ENCODE peak calls at places on chromosomes 12 and 14, in ten cellular contexts. One of them, this sample, is unnamed.

GRCh38 chr12:68210875-68211274 is 14.7 kb downstream of the IL26 start:
- DNase-seq in ovary: no peak
- DNase-seq in fibroblast of mammary gland: no peak
- DNase-seq in cardiac muscle cell: no peak
- DNase-seq in effector memory CD4-positive, alpha-beta T cell: no peak
- DNase-seq in AG10803: no peak
- DNase-seq in stomach: no peak
- DNase-seq in retinal pigment epithelial cell: no peak
- DNase-seq in A549: no peak
- DNase-seq in lower lobe of right lung: no peak
- DNase-seq in this sample: no peak

GRCh38 chr12:116319851-116320621 is 42.5 kb upstream of the MED13L start:
- DNase-seq in ovary: peak; percentile 81
- DNase-seq in fibroblast of mammary gland: peak; percentile 99
- DNase-seq in cardiac muscle cell: peak; percentile 94
- DNase-seq in effector memory CD4-positive, alpha-beta T cell: no peak
- DNase-seq in AG10803: peak; percentile 97
- DNase-seq in stomach: no peak
- DNase-seq in retinal pigment epithelial cell: no peak
- DNase-seq in A549: no peak
- DNase-seq in lower lobe of right lung: no peak
- DNase-seq in this sample: peak; percentile 24

GRCh38 chr12:49428652-49429549 is 61.6 kb downstream of the SPATS2 start:
- DNase-seq in ovary: no peak
- DNase-seq in fibroblast of mammary gland: peak; percentile 82
- DNase-seq in cardiac muscle cell: peak; percentile 76
- DNase-seq in effector memory CD4-positive, alpha-beta T cell: no peak
- DNase-seq in AG10803: peak; percentile 54
- DNase-seq in stomach: no peak
- DNase-seq in retinal pigment epithelial cell: no peak
- DNase-seq in A549: peak; percentile 31
- DNase-seq in lower lobe of right lung: no peak
- DNase-seq in this sample: no peak

GRCh38 chr14:22012452-22012851 is 338.8 kb upstream of the OR4E1 start:
- DNase-seq in ovary: no peak
- DNase-seq in fibroblast of mammary gland: no peak
- DNase-seq in cardiac muscle cell: no peak
- DNase-seq in effector memory CD4-positive, alpha-beta T cell: no peak
- DNase-seq in AG10803: no peak
- DNase-seq in stomach: no peak
- DNase-seq in retinal pigment epithelial cell: no peak
- DNase-seq in A549: no peak
- DNase-seq in lower lobe of right lung: no peak
- DNase-seq in this sample: no peak

GRCh38 chr14:29310757-29311156 is 544.2 kb downstream of the FOXG1 start:
- DNase-seq in ovary: no peak
- DNase-seq in fibroblast of mammary gland: peak; percentile 87
- DNase-seq in cardiac muscle cell: peak; percentile 59
- DNase-seq in effector memory CD4-positive, alpha-beta T cell: no peak
- DNase-seq in AG10803: peak; percentile 54
- DNase-seq in stomach: no peak
- DNase-seq in retinal pigment epithelial cell: no peak
- DNase-seq in A549: no peak
- DNase-seq in lower lobe of right lung: no peak
- DNase-seq in this sample: no peak

GRCh38 chr12:56080556-56081138 is 682 bp downstream of the ERBB3 start:
- DNase-seq in ovary: no peak
- DNase-seq in fibroblast of mammary gland: no peak
- DNase-seq in cardiac muscle cell: no peak
- DNase-seq in effector memory CD4-positive, alpha-beta T cell: no peak
- DNase-seq in AG10803: no peak
- DNase-seq in stomach: peak; percentile 70
- DNase-seq in retinal pigment epithelial cell: no peak
- DNase-seq in A549: peak; percentile 50
- DNase-seq in lower lobe of right lung: peak; percentile 53
- DNase-seq in this sample: peak; percentile 82

GRCh38 chr14:30034049-30034635 is 106.5 kb upstream of the PRKD1 start:
- DNase-seq in ovary: no peak
- DNase-seq in fibroblast of mammary gland: peak; percentile 63
- DNase-seq in cardiac muscle cell: no peak
- DNase-seq in effector memory CD4-positive, alpha-beta T cell: no peak
- DNase-seq in AG10803: peak; percentile 51
- DNase-seq in stomach: no peak
- DNase-seq in retinal pigment epithelial cell: no peak
- DNase-seq in A549: no peak
- DNase-seq in lower lobe of right lung: no peak
- DNase-seq in this sample: no peak

GRCh38 chr12:100860611-100861010 is 66.0 kb downstream of the ANO4 start:
- DNase-seq in ovary: no peak
- DNase-seq in fibroblast of mammary gland: peak; percentile 49
- DNase-seq in cardiac muscle cell: no peak
- DNase-seq in effector memory CD4-positive, alpha-beta T cell: no peak
- DNase-seq in AG10803: no peak
- DNase-seq in stomach: no peak
- DNase-seq in retinal pigment epithelial cell: no peak
- DNase-seq in A549: no peak
- DNase-seq in lower lobe of right lung: no peak
- DNase-seq in this sample: no peak

DNA sequence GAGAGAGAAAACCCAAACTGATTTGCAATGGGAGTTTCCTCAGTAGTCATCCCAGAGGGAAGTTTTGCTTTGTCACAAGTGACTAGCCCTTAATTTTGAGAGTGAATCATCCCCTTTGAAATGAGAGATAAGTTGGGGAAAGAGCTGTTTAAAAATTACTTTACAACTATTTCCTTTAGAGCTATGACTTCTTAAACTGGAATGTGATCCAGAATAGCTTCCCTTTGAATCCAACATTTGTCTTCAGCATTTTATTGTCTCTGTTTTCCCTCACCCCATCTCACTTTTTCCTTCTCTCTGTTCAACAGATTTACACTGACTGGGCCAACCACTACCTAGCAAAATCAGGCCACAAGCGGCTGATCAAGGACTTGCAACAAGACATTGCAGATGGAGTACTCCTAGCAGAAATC is 109.3 kb downstream of the NAV3 start:
- DNase-seq in ovary: no peak
- DNase-seq in fibroblast of mammary gland: peak; percentile 88
- DNase-seq in cardiac muscle cell: peak; percentile 78
- DNase-seq in effector memory CD4-positive, alpha-beta T cell: no peak
- DNase-seq in AG10803: peak; percentile 88
- DNase-seq in stomach: no peak
- DNase-seq in retinal pigment epithelial cell: no peak
- DNase-seq in A549: peak; percentile 84
- DNase-seq in lower lobe of right lung: no peak
- DNase-seq in this sample: no peak
- H3K4me3 ChIP-seq in ovary: no peak overlapping the region
- H3K4me3 ChIP-seq in fibroblast of mammary gland: peak overlapping the region; percentile 56
- H3K4me3 ChIP-seq in cardiac muscle cell: no peak overlapping the region
- H3K4me3 ChIP-seq in effector memory CD4-positive, alpha-beta T cell: no peak overlapping the region
- H3K4me3 ChIP-seq in AG10803: peak overlapping the region; percentile 47
- H3K4me3 ChIP-seq in stomach: no peak overlapping the region
- H3K4me3 ChIP-seq in retinal pigment epithelial cell: no peak overlapping the region
- H3K4me3 ChIP-seq in A549: peak overlapping the region; percentile 34
- H3K4me3 ChIP-seq in lower lobe of right lung: no peak overlapping the region
- H3K4me3 ChIP-seq in this sample: no peak overlapping the region

GRCh38 chr14:49768301-49769121 is 558 bp downstream of the KLHDC2 start:
- DNase-seq in ovary: peak; percentile 29
- DNase-seq in fibroblast of mammary gland: peak; percentile 82
- DNase-seq in cardiac muscle cell: peak; percentile 65
- DNase-seq in effector memory CD4-positive, alpha-beta T cell: peak; percentile 48
- DNase-seq in AG10803: peak; percentile 60
- DNase-seq in stomach: peak; percentile 65
- DNase-seq in retinal pigment epithelial cell: no peak
- DNase-seq in A549: peak; percentile 81
- DNase-seq in lower lobe of right lung: peak; percentile 73
- DNase-seq in this sample: peak; percentile 61

GRCh38 chr14:49767473-49768300 is at the start of gene KLHDC2:
- DNase-seq in ovary: peak; percentile 86
- DNase-seq in fibroblast of mammary gland: peak; percentile 79
- DNase-seq in cardiac muscle cell: peak; percentile 94
- DNase-seq in effector memory CD4-positive, alpha-beta T cell: peak; percentile 82
- DNase-seq in AG10803: peak; percentile 91
- DNase-seq in stomach: peak; percentile 93
- DNase-seq in retinal pigment epithelial cell: no peak
- DNase-seq in A549: peak; percentile 91
- DNase-seq in lower lobe of right lung: peak; percentile 95
- DNase-seq in this sample: peak; percentile 94

GRCh38 chr14:49769171-49769570 is 1.2 kb downstream of the KLHDC2 start:
- DNase-seq in ovary: no peak
- DNase-seq in fibroblast of mammary gland: peak; percentile 62
- DNase-seq in cardiac muscle cell: peak; percentile 61
- DNase-seq in effector memory CD4-positive, alpha-beta T cell: no peak
- DNase-seq in AG10803: peak; percentile 70
- DNase-seq in stomach: peak; percentile 39
- DNase-seq in retinal pigment epithelial cell: no peak
- DNase-seq in A549: no peak
- DNase-seq in lower lobe of right lung: no peak
- DNase-seq in this sample: no peak

GRCh38 chr14:49769581-49770211 is 1.7 kb downstream of the KLHDC2 start:
- DNase-seq in ovary: no peak
- DNase-seq in fibroblast of mammary gland: no peak
- DNase-seq in cardiac muscle cell: no peak
- DNase-seq in effector memory CD4-positive, alpha-beta T cell: no peak
- DNase-seq in AG10803: no peak
- DNase-seq in stomach: no peak
- DNase-seq in retinal pigment epithelial cell: no peak
- DNase-seq in A549: peak; percentile 14
- DNase-seq in lower lobe of right lung: peak; percentile 55
- DNase-seq in this sample: no peak

DNA sequence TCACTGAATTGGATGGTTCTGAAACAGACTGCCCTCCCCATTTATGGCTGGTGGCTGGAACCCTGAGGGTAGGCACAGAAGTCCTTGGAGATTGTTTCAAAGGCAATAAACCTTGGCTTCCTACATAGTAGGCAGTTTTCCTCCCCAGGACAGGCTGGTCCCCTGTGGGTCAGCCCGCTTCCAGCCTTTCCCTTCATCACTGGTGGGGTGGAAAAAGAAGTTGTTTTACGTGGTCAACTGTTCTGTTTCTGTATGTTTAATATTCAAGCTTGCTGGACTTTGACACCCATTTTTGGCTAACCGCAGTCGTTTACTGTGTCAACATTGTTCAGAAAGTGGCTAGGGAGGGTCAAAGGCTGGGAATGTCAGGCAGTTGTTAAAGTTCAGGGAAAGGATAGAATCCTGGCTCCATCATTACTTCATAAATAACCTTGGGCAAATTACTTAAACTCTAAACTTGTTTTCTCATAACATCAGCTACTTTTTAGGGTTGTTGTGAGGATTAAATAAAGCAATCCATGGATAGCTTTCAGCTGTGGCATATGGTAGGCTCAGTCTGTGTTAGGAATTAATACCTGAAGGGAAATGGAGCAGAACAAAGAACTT is 2.4 kb downstream of the KLHDC2 start:
- DNase-seq in ovary: no peak
- DNase-seq in fibroblast of mammary gland: peak; percentile 25
- DNase-seq in cardiac muscle cell: peak; percentile 11
- DNase-seq in effector memory CD4-positive, alpha-beta T cell: no peak
- DNase-seq in AG10803: peak; percentile 20
- DNase-seq in stomach: peak; percentile 63
- DNase-seq in retinal pigment epithelial cell: no peak
- DNase-seq in A549: peak; percentile 70
- DNase-seq in lower lobe of right lung: no peak
- DNase-seq in this sample: peak; percentile 61
- H3K4me3 ChIP-seq in ovary: peak overlapping the region; percentile 99
- H3K4me3 ChIP-seq in fibroblast of mammary gland: peak overlapping the region; percentile 90
- H3K4me3 ChIP-seq in cardiac muscle cell: no peak overlapping the region
- H3K4me3 ChIP-seq in effector memory CD4-positive, alpha-beta T cell: no peak overlapping the region
- H3K4me3 ChIP-seq in AG10803: peak overlapping the region; percentile 96
- H3K4me3 ChIP-seq in stomach: peak overlapping the region; percentile 88
- H3K4me3 ChIP-seq in retinal pigment epithelial cell: peak overlapping the region; percentile 96
- H3K4me3 ChIP-seq in A549: peak overlapping the region; percentile 93
- H3K4me3 ChIP-seq in lower lobe of right lung: peak overlapping the region; percentile 85
- H3K4me3 ChIP-seq in this sample: no peak overlapping the region

DNA sequence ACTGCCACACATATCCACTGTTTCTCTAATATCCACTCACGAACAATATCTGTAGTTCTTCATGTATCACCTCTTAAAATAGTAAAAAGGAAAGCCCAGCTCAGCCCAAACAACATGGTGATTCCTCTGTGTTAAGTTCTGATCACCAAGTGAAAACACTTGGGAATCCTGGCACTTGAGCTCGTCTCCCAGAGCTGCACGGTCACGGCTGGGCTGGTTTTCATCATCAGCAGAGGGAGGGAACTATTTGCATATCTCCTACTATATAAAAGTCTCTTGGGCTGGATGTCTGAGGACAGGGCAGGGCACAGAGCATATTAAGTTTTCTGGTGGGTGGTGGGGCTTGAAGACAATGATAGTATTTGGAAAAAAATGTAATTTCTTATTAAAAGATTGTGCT is 870.6 kb downstream of the TMEM121 start:
- DNase-seq in ovary: no peak
- DNase-seq in fibroblast of mammary gland: no peak
- DNase-seq in cardiac muscle cell: no peak
- DNase-seq in effector memory CD4-positive, alpha-beta T cell: no peak
- DNase-seq in AG10803: no peak
- DNase-seq in stomach: no peak
- DNase-seq in retinal pigment epithelial cell: no peak
- DNase-seq in A549: no peak
- DNase-seq in lower lobe of right lung: no peak
- DNase-seq in this sample: no peak
- H3K4me3 ChIP-seq in ovary: no peak overlapping the region
- H3K4me3 ChIP-seq in fibroblast of mammary gland: no peak overlapping the region
- H3K4me3 ChIP-seq in cardiac muscle cell: no peak overlapping the region
- H3K4me3 ChIP-seq in effector memory CD4-positive, alpha-beta T cell: peak overlapping the region; percentile 24
- H3K4me3 ChIP-seq in AG10803: no peak overlapping the region
- H3K4me3 ChIP-seq in stomach: no peak overlapping the region
- H3K4me3 ChIP-seq in retinal pigment epithelial cell: no peak overlapping the region
- H3K4me3 ChIP-seq in A549: no peak overlapping the region
- H3K4me3 ChIP-seq in lower lobe of right lung: no peak overlapping the region
- H3K4me3 ChIP-seq in this sample: no peak overlapping the region

GRCh38 chr12:29561736-29562135 is 64.2 kb upstream of the OVCH1 start:
- DNase-seq in ovary: no peak
- DNase-seq in fibroblast of mammary gland: no peak
- DNase-seq in cardiac muscle cell: no peak
- DNase-seq in effector memory CD4-positive, alpha-beta T cell: no peak
- DNase-seq in AG10803: no peak
- DNase-seq in stomach: no peak
- DNase-seq in retinal pigment epithelial cell: no peak
- DNase-seq in A549: no peak
- DNase-seq in lower lobe of right lung: no peak
- DNase-seq in this sample: no peak

GRCh38 chr12:29565727-29566126 is 68.2 kb upstream of the OVCH1 start:
- DNase-seq in ovary: no peak
- DNase-seq in fibroblast of mammary gland: no peak
- DNase-seq in cardiac muscle cell: no peak
- DNase-seq in effector memory CD4-positive, alpha-beta T cell: no peak
- DNase-seq in AG10803: no peak
- DNase-seq in stomach: no peak
- DNase-seq in retinal pigment epithelial cell: no peak
- DNase-seq in A549: no peak
- DNase-seq in lower lobe of right lung: no peak
- DNase-seq in this sample: no peak

GRCh38 chr12:29564925-29565324 is 67.4 kb upstream of the OVCH1 start:
- DNase-seq in ovary: no peak
- DNase-seq in fibroblast of mammary gland: no peak
- DNase-seq in cardiac muscle cell: no peak
- DNase-seq in effector memory CD4-positive, alpha-beta T cell: no peak
- DNase-seq in AG10803: no peak
- DNase-seq in stomach: no peak
- DNase-seq in retinal pigment epithelial cell: no peak
- DNase-seq in A549: no peak
- DNase-seq in lower lobe of right lung: no peak
- DNase-seq in this sample: no peak

GRCh38 chr12:29562167-29562776 is 64.8 kb upstream of the OVCH1 start:
- DNase-seq in ovary: peak; percentile 29
- DNase-seq in fibroblast of mammary gland: peak; percentile 91
- DNase-seq in cardiac muscle cell: peak; percentile 82
- DNase-seq in effector memory CD4-positive, alpha-beta T cell: no peak
- DNase-seq in AG10803: no peak
- DNase-seq in stomach: no peak
- DNase-seq in retinal pigment epithelial cell: peak; percentile 13
- DNase-seq in A549: no peak
- DNase-seq in lower lobe of right lung: no peak
- DNase-seq in this sample: peak; percentile 33

GRCh38 chr12:29563636-29564035 is 66.2 kb upstream of the OVCH1 start:
- DNase-seq in ovary: no peak
- DNase-seq in fibroblast of mammary gland: no peak
- DNase-seq in cardiac muscle cell: no peak
- DNase-seq in effector memory CD4-positive, alpha-beta T cell: no peak
- DNase-seq in AG10803: no peak
- DNase-seq in stomach: no peak
- DNase-seq in retinal pigment epithelial cell: no peak
- DNase-seq in A549: no peak
- DNase-seq in lower lobe of right lung: no peak
- DNase-seq in this sample: no peak
- H3K4me3 ChIP-seq in ovary: no peak overlapping the region
- H3K4me3 ChIP-seq in fibroblast of mammary gland: no peak overlapping the region
- H3K4me3 ChIP-seq in cardiac muscle cell: no peak overlapping the region
- H3K4me3 ChIP-seq in effector memory CD4-positive, alpha-beta T cell: no peak overlapping the region
- H3K4me3 ChIP-seq in AG10803: no peak overlapping the region
- H3K4me3 ChIP-seq in stomach: peak overlapping the region; percentile 11
- H3K4me3 ChIP-seq in retinal pigment epithelial cell: no peak overlapping the region
- H3K4me3 ChIP-seq in A549: no peak overlapping the region
- H3K4me3 ChIP-seq in lower lobe of right lung: peak overlapping the region; percentile 26
- H3K4me3 ChIP-seq in this sample: no peak overlapping the region